ENCODE peak calls at places on chromosomes 6 and 20, in ten cellular contexts. B, H, G, T, E, L, F, N, D and P are unnamed samples.

GRCh38 chr6:142802124-142802523 is 142.9 kb downstream of the HIVEP2 start:
- DNase-seq in B (peak), H (peak), G (no peak), T (no peak), E (no peak), L (peak), F (no peak), N (peak), D (no peak), P (peak)

GRCh38 chr20:54132612-54133433 is 41.0 kb downstream of the CYP24A1 start:
- DNase-seq in B (peak), H (peak), G (no peak), T (no peak), E (no peak), L (peak), F (no peak), N (peak), D (no peak), P (peak)

GRCh38 chr6:27209167-27209566 is 38.3 kb upstream of the PRSS16 start:
- DNase-seq in B (no peak), H (no peak), G (no peak), T (no peak), E (no peak), L (no peak), F (no peak), N (no peak), D (no peak), P (no peak)

GRCh38 chr6:44851176-44851575 is 463.7 kb downstream of the CDC5L start:
- DNase-seq in B (no peak), H (no peak), G (no peak), T (no peak), E (no peak), L (peak), F (no peak), N (no peak), D (no peak), P (peak)

GRCh38 chr6:29826271-29826670 is 1.4 kb upstream of the HLA-G start:
- DNase-seq in B (no peak), H (no peak), G (no peak), T (no peak), E (no peak), L (peak), F (no peak), N (peak), D (no peak), P (no peak)

GRCh38 chr20:61819484-61819846 is 246.2 kb downstream of the TAF4 start:
- DNase-seq in B (no peak), H (no peak), G (peak), T (no peak), E (no peak), L (no peak), F (no peak), N (no peak), D (no peak), P (no peak)

GRCh38 chr6:126307859-126308258 is 32.1 kb upstream of the CENPW start:
- DNase-seq in B (no peak), H (no peak), G (no peak), T (no peak), E (no peak), L (peak), F (no peak), N (peak), D (no peak), P (peak)

GRCh38 chr6:13248953-13249432 is 79.3 kb downstream of the TBC1D7 start:
- DNase-seq in B (no peak), H (no peak), G (no peak), T (no peak), E (no peak), L (no peak), F (no peak), N (no peak), D (peak), P (no peak)

GRCh38 chr6:157054531-157054979 is 268.8 kb downstream of the TMEM242 start:
- DNase-seq in B (no peak), H (no peak), G (no peak), T (no peak), E (peak), L (no peak), F (peak), N (no peak), D (peak), P (no peak)

GRCh38 chr6:37544530-37544929 is 44.8 kb upstream of the CCDC167 start:
- DNase-seq in B (no peak), H (no peak), G (no peak), T (no peak), E (no peak), L (no peak), F (no peak), N (no peak), D (no peak), P (no peak)